ENCODE peak calls at places on chromosomes 16 and 17, in eight cellular contexts. E is DND-41; X is cardiac septum; C is mucosa of gallbladder; D is hepatocyte; S is iris pigment epithelial cell; O is stimulated activated CD8-positive, alpha-beta memory T cell treated with anti-CD3 and anti-CD28 coated beads, Interleukin-7, amount 100 ng/mL, for 1 hour; A is non-pigmented ciliary epithelial cell. T is an unnamed sample.

GRCh38 chr17:64329571-64329970 is 61.1 kb downstream of the PECAM1 start:
- DNase-seq in E (no peak), X (no peak), C (no peak), D (no peak), S (no peak), O (no peak), A (no peak), T (no peak)

GRCh38 chr17:76935331-76935730 is 67.1 kb downstream of the MGAT5B start:
- DNase-seq in E (no peak), X (no peak), C (no peak), D (no peak), S (peak), O (no peak), A (no peak), T (no peak)

GRCh38 chr16:74774223-74775139 is at the start of gene FA2H:
- DNase-seq in E (peak), X (peak), C (peak), D (peak), S (peak), O (no peak), A (no peak), T (peak)

GRCh38 chr16:86134802-86135461 is 236.0 kb downstream of the IRF8 start:
- DNase-seq in E (no peak), X (no peak), C (peak), D (peak), S (peak), O (no peak), A (no peak), T (no peak)

GRCh38 chr16:88632587-88632930 is 5.8 kb upstream of the IL17C start:
- DNase-seq in E (no peak), X (no peak), C (no peak), D (no peak), S (no peak), O (no peak), A (no peak), T (no peak)

GRCh38 chr17:27907976-27908558 is 14.9 kb upstream of the LYRM9 start:
- DNase-seq in E (peak), X (no peak), C (no peak), D (no peak), S (no peak), O (no peak), A (no peak), T (no peak)

GRCh38 chr16:88309174-88309904 is 73.4 kb upstream of the ZNF469 start:
- DNase-seq in E (no peak), X (no peak), C (no peak), D (no peak), S (no peak), O (no peak), A (no peak), T (no peak)

GRCh38 chr16:87468550-87468949 is 24.3 kb downstream of the ZCCHC14 start:
- DNase-seq in E (no peak), X (peak), C (no peak), D (no peak), S (no peak), O (no peak), A (no peak), T (no peak)

GRCh38 chr16:51393381-51394005 is 242.4 kb upstream of the SALL1 start:
- DNase-seq in E (no peak), X (no peak), C (no peak), D (no peak), S (no peak), O (no peak), A (no peak), T (no peak)

GRCh38 chr16:782766-783403 is 5.3 kb downstream of the RPUSD1 start:
- DNase-seq in E (no peak), X (no peak), C (no peak), D (no peak), S (no peak), O (no peak), A (no peak), T (no peak)

GRCh38 chr16:27190316-27190871 is 12.9 kb upstream of the KDM8 start:
- DNase-seq in E (no peak), X (no peak), C (no peak), D (no peak), S (no peak), O (no peak), A (no peak), T (no peak)

GRCh38 chr17:45429338-45430005 is 3.2 kb downstream of the ARHGAP27 start:
- DNase-seq in E (no peak), X (peak), C (no peak), D (peak), S (no peak), O (no peak), A (no peak), T (no peak)

GRCh38 chr17:633641-634091 is 81.0 kb downstream of the VPS53 start:
- DNase-seq in E (no peak), X (no peak), C (peak), D (no peak), S (peak), O (no peak), A (no peak), T (no peak)

GRCh38 chr17:163514-164103 is 17.8 kb downstream of the DOC2B start:
- DNase-seq in E (no peak), X (no peak), C (no peak), D (no peak), S (no peak), O (no peak), A (no peak), T (no peak)

GRCh38 chr16:35797811-35798210 is 2338.4 kb downstream of the TP53TG3F start:
- DNase-seq in E (no peak), X (no peak), C (no peak), D (no peak), S (no peak), O (no peak), A (no peak), T (no peak)

GRCh38 chr16:51952500-51952899 is 594.4 kb downstream of the TOX3 start:
- DNase-seq in E (no peak), X (no peak), C (no peak), D (no peak), S (peak), O (no peak), A (no peak), T (no peak)

GRCh38 chr17:68564415-68565111 is 36.6 kb downstream of the FAM20A start:
- DNase-seq in E (no peak), X (no peak), C (no peak), D (no peak), S (no peak), O (no peak), A (no peak), T (no peak)

GRCh38 chr17:62109378-62109902 is 44.4 kb upstream of the MED13 start:
- DNase-seq in E (peak), X (no peak), C (peak), D (peak), S (peak), O (peak), A (peak), T (peak)

GRCh38 chr16:78127130-78127529 is 27.7 kb downstream of the WWOX start:
- DNase-seq in E (no peak), X (no peak), C (no peak), D (no peak), S (peak), O (no peak), A (no peak), T (no peak)

GRCh38 chr16:8346291-8346690 is 244.0 kb downstream of the TMEM114 start:
- DNase-seq in E (peak), X (no peak), C (peak), D (peak), S (peak), O (no peak), A (no peak), T (no peak)

GRCh38 chr16:21104124-21104860 is 46.4 kb downstream of the DNAH3 start:
- DNase-seq in E (no peak), X (no peak), C (no peak), D (no peak), S (peak), O (no peak), A (no peak), T (no peak)

GRCh38 chr16:4728676-4729075 is 5.4 kb downstream of the ANKS3 start:
- DNase-seq in E (no peak), X (no peak), C (no peak), D (no peak), S (no peak), O (no peak), A (no peak), T (no peak)

GRCh38 chr16:64180136-64180900 is 941.5 kb downstream of the CDH11 start:
- DNase-seq in E (no peak), X (no peak), C (no peak), D (peak), S (no peak), O (no peak), A (no peak), T (no peak)

GRCh38 chr16:7422489-7422888 is 89.8 kb downstream of the RBFOX1 start:
- DNase-seq in E (no peak), X (no peak), C (no peak), D (no peak), S (no peak), O (no peak), A (no peak), T (no peak)

GRCh38 chr17:65917560-65917959 is 274.4 kb downstream of the CEP112 start:
- DNase-seq in E (no peak), X (no peak), C (no peak), D (no peak), S (no peak), O (no peak), A (no peak), T (no peak)

GRCh38 chr16:85078176-85078700 is 34.0 kb downstream of the CIBAR2 start:
- DNase-seq in E (no peak), X (no peak), C (no peak), D (no peak), S (no peak), O (no peak), A (no peak), T (no peak)

GRCh38 chr16:73091199-73091598 is 43.3 kb upstream of the ZFHX3 start:
- DNase-seq in E (no peak), X (no peak), C (no peak), D (no peak), S (no peak), O (no peak), A (no peak), T (no peak)

GRCh38 chr17:73430165-73430680 is 118.4 kb upstream of the CDC42EP4 start:
- DNase-seq in E (no peak), X (no peak), C (no peak), D (no peak), S (no peak), O (no peak), A (no peak), T (no peak)

GRCh38 chr17:33499025-33499424 is 205.9 kb upstream of the ASIC2 start:
- DNase-seq in E (no peak), X (no peak), C (no peak), D (no peak), S (no peak), O (no peak), A (no peak), T (no peak)

GRCh38 chr17:29032798-29033197 is 10.1 kb upstream of the PIPOX start:
- DNase-seq in E (no peak), X (no peak), C (no peak), D (no peak), S (no peak), O (no peak), A (no peak), T (no peak)

GRCh38 chr17:10421946-10422542 is at the start of gene MYH8:
- DNase-seq in E (no peak), X (no peak), C (no peak), D (no peak), S (no peak), O (no peak), A (no peak), T (no peak)

GRCh38 chr16:58027341-58028167 is 2.0 kb downstream of the MMP15 start:
- DNase-seq in E (no peak), X (no peak), C (no peak), D (peak), S (peak), O (no peak), A (no peak), T (no peak)

GRCh38 chr16:12208341-12209035 is 232.0 kb downstream of the SNX29 start:
- DNase-seq in E (no peak), X (no peak), C (no peak), D (no peak), S (peak), O (no peak), A (no peak), T (no peak)

GRCh38 chr16:47731252-47731651 is 270.1 kb downstream of the PHKB start:
- DNase-seq in E (no peak), X (no peak), C (no peak), D (no peak), S (peak), O (no peak), A (peak), T (no peak)

GRCh38 chr16:58024673-58025350 is 742 bp upstream of the MMP15 start:
- DNase-seq in E (no peak), X (no peak), C (peak), D (peak), S (peak), O (no peak), A (no peak), T (no peak)

GRCh38 chr17:35094902-35095301 is 24.8 kb downstream of the RAD51D start:
- DNase-seq in E (no peak), X (no peak), C (no peak), D (no peak), S (peak), O (no peak), A (peak), T (no peak)

GRCh38 chr16:75398333-75398732 is 35.0 kb downstream of the CFDP1 start:
- DNase-seq in E (no peak), X (no peak), C (no peak), D (no peak), S (no peak), O (no peak), A (no peak), T (no peak)

GRCh38 chr17:69810326-69811035 is 264.5 kb upstream of the KCNJ16 start:
- DNase-seq in E (no peak), X (no peak), C (no peak), D (no peak), S (peak), O (no peak), A (no peak), T (no peak)

GRCh38 chr17:29149431-29150064 is 30.6 kb downstream of the MYO18A start:
- DNase-seq in E (no peak), X (no peak), C (no peak), D (no peak), S (no peak), O (no peak), A (no peak), T (peak)

GRCh38 chr16:49588061-49588460 is 214.5 kb downstream of the C16orf78 start:
- DNase-seq in E (no peak), X (peak), C (no peak), D (no peak), S (no peak), O (no peak), A (no peak), T (peak)

T was measured in NCI-H1694 treated with DMSO at 0.1 percent for 48 hours.